ENCODE peak calls at places on chromosomes 11 and 22, in seven cellular contexts. One of them, this sample, is unnamed.

GRCh38 chr22:50737728-50738648 is at the start of gene ACR:
- DNase-seq in iPS DF 19.7: no peak
- DNase-seq in GM20000: no peak
- DNase-seq in ELR: no peak
- DNase-seq in bronchial epithelial cell: no peak
- DNase-seq in erythroblast: no peak
- DNase-seq in A549: no peak
- DNase-seq in this sample: no peak

GRCh38 chr11:56783448-56784041 is 35.0 kb upstream of the OR9G4 start:
- DNase-seq in GM20000: peak
- DNase-seq in erythroblast: peak
- DNase-seq in ELR: peak
- DNase-seq in iPS DF 19.7: peak
- DNase-seq in bronchial epithelial cell: peak
- DNase-seq in A549: peak
- DNase-seq in this sample: peak

GRCh38 chr11:370087-370941 is 1.0 kb downstream of the B4GALNT4 start:
- DNase-seq in A549: no peak
- DNase-seq in ELR: no peak
- DNase-seq in bronchial epithelial cell: no peak
- DNase-seq in iPS DF 19.7: no peak
- DNase-seq in erythroblast: no peak
- DNase-seq in GM20000: no peak
- DNase-seq in this sample: no peak

GRCh38 chr11:35235498-35235897 is 96.5 kb downstream of the CD44 start:
- DNase-seq in iPS DF 19.7: no peak
- DNase-seq in erythroblast: no peak
- DNase-seq in ELR: no peak
- DNase-seq in GM20000: no peak
- DNase-seq in A549: no peak
- DNase-seq in bronchial epithelial cell: no peak
- DNase-seq in this sample: no peak

GRCh38 chr11:78039919-78040671 is 17.0 kb upstream of the KCTD14 start:
- DNase-seq in ELR: peak
- DNase-seq in A549: peak
- DNase-seq in erythroblast: peak
- DNase-seq in GM20000: peak
- DNase-seq in iPS DF 19.7: no peak
- DNase-seq in bronchial epithelial cell: peak
- DNase-seq in this sample: peak

GRCh38 chr11:47060807-47061206 is 115.9 kb downstream of the ARFGAP2 start:
- DNase-seq in iPS DF 19.7: no peak
- DNase-seq in erythroblast: peak
- DNase-seq in bronchial epithelial cell: peak
- DNase-seq in A549: no peak
- DNase-seq in GM20000: no peak
- DNase-seq in ELR: peak
- DNase-seq in this sample: no peak

GRCh38 chr11:1300569-1301187 is 8.8 kb downstream of the TOLLIP start:
- DNase-seq in GM20000: no peak
- DNase-seq in ELR: no peak
- DNase-seq in iPS DF 19.7: no peak
- DNase-seq in erythroblast: no peak
- DNase-seq in A549: no peak
- DNase-seq in bronchial epithelial cell: no peak
- DNase-seq in this sample: no peak

GRCh38 chr11:11584446-11584810 is 37.4 kb downstream of the GALNT18 start:
- DNase-seq in ELR: peak
- DNase-seq in erythroblast: no peak
- DNase-seq in GM20000: no peak
- DNase-seq in A549: peak
- DNase-seq in iPS DF 19.7: no peak
- DNase-seq in bronchial epithelial cell: peak
- DNase-seq in this sample: peak

GRCh38 chr22:23225337-23225723 is 45.0 kb downstream of the BCR start:
- DNase-seq in erythroblast: no peak
- DNase-seq in A549: no peak
- DNase-seq in GM20000: no peak
- DNase-seq in ELR: no peak
- DNase-seq in bronchial epithelial cell: no peak
- DNase-seq in iPS DF 19.7: no peak
- DNase-seq in this sample: no peak

GRCh38 chr22:44692662-44693007 is 9.4 kb upstream of the PRR5 start:
- DNase-seq in ELR: no peak
- DNase-seq in A549: no peak
- DNase-seq in bronchial epithelial cell: no peak
- DNase-seq in erythroblast: no peak
- DNase-seq in GM20000: no peak
- DNase-seq in iPS DF 19.7: no peak
- DNase-seq in this sample: no peak

GRCh38 chr11:27241316-27242122 is 121.5 kb downstream of the CCDC34 start:
- DNase-seq in iPS DF 19.7: no peak
- DNase-seq in bronchial epithelial cell: peak
- DNase-seq in erythroblast: peak
- DNase-seq in GM20000: no peak
- DNase-seq in ELR: peak
- DNase-seq in A549: no peak
- DNase-seq in this sample: peak

GRCh38 chr11:119872911-119873310 is 143.9 kb upstream of the NECTIN1 start:
- DNase-seq in erythroblast: no peak
- DNase-seq in bronchial epithelial cell: no peak
- DNase-seq in ELR: no peak
- DNase-seq in A549: no peak
- DNase-seq in iPS DF 19.7: no peak
- DNase-seq in GM20000: no peak
- DNase-seq in this sample: no peak

This sample was measured in RCC 7860.